ENCODE peak calls at places on chromosomes 4 and X, in eight cellular contexts. W is kidney epithelial cell, U is ovary, B is right lobe of liver, H is GM23338, J is left ventricle myocardium inferior, P is choroid plexus epithelial cell, Z is HFF-Myc. S is an unnamed sample.
A peak's percentile ranks its signal among the peaks of the same experiment; 100 is the strongest.

GRCh38 chrX:20513185-20513584 is 246.5 kb upstream of the RPS6KA3 start:
- DNase-seq in B (no peak), U (no peak), J (no peak), W (no peak), H (no peak), P (no peak), Z (no peak), S (no peak)

GRCh38 chrX:124931241-124931640 is 388.4 kb upstream of the TEX13C start:
- DNase-seq in B (no peak), Z (no peak), H (peak; percentile 1), U (no peak), J (no peak), W (no peak), P (no peak), S (no peak)

GRCh38 chr4:26060286-26060685 is 146.3 kb downstream of the SMIM20 start:
- DNase-seq in P (no peak), U (no peak), Z (no peak), B (no peak), H (no peak), J (no peak), W (no peak), S (no peak)

GRCh38 chrX:121858867-121859647 is 811.6 kb downstream of the GLUD2 start:
- DNase-seq in B (no peak), H (no peak), P (no peak), W (no peak), U (no peak), J (no peak), Z (no peak), S (no peak)

GRCh38 chr4:41160856-41161255 is 53.5 kb downstream of the APBB2 start:
- DNase-seq in H (no peak), W (no peak), U (no peak), B (no peak), J (no peak), P (no peak), Z (no peak), S (no peak)

GRCh38 chr4:142088906-142089305 is 452.5 kb downstream of the IL15 start:
- DNase-seq in P (peak; percentile 29), W (no peak), Z (no peak), H (no peak), J (no peak), B (no peak), U (no peak), S (no peak)

GRCh38 chrX:34300871-34301270 is 168.8 kb upstream of the FAM47A start:
- DNase-seq in Z (peak; percentile 0), P (peak; percentile 72), U (no peak), B (no peak), J (no peak), H (peak; percentile 61), W (peak; percentile 37), S (no peak)

GRCh38 chr4:134865675-134866074 is 664.1 kb upstream of the PABPC4L start:
- DNase-seq in U (no peak), J (no peak), P (no peak), H (peak; percentile 8), W (no peak), B (no peak), Z (no peak), S (no peak)

GRCh38 chrX:153477901-153478300 is 7.5 kb upstream of the HAUS7 start:
- DNase-seq in W (no peak), U (no peak), J (no peak), B (no peak), P (no peak), Z (no peak), H (no peak), S (no peak)

GRCh38 chr4:173001571-173001970 is 167.0 kb upstream of the GALNT7 start:
- DNase-seq in B (no peak), P (peak; percentile 74), U (no peak), J (no peak), H (no peak), W (no peak), Z (no peak), S (no peak)

GRCh38 chrX:150324919-150325318 is 38.2 kb upstream of the MAMLD1 start:
- DNase-seq in H (no peak), U (no peak), J (no peak), P (peak; percentile 24), W (no peak), Z (no peak), B (no peak), S (no peak)

GRCh38 chr4:80226091-80226490 is 28.8 kb downstream of the PRDM8 start:
- DNase-seq in P (no peak), W (no peak), H (no peak), Z (no peak), B (no peak), J (no peak), U (no peak), S (no peak)

GRCh38 chr4:141020801-141021261 is 112.4 kb downstream of the RNF150 start:
- DNase-seq in U (no peak), H (no peak), Z (no peak), J (no peak), W (no peak), B (no peak), P (peak; percentile 76), S (no peak)

GRCh38 chr4:106080376-106080775 is 185.1 kb downstream of the NPNT start:
- DNase-seq in H (no peak), Z (no peak), P (peak; percentile 19), W (no peak), J (no peak), B (no peak), U (no peak), S (no peak)

GRCh38 chrX:140822861-140823260 is 113.3 kb downstream of the LINC00632 start:
- DNase-seq in B (no peak), H (no peak), P (no peak), J (no peak), W (no peak), Z (no peak), U (no peak), S (no peak)

GRCh38 chr4:167274346-167274745 is 40.1 kb upstream of the SPOCK3 start:
- DNase-seq in U (no peak), Z (no peak), B (no peak), W (no peak), P (peak; percentile 0), J (no peak), H (no peak), S (no peak)

GRCh38 chr4:156298230-156298629 is 344.6 kb upstream of the CTSO start:
- DNase-seq in H (peak; percentile 20), Z (peak; percentile 70), P (peak; percentile 92), W (peak; percentile 76), J (no peak), B (no peak), U (no peak), S (no peak)

DNA sequence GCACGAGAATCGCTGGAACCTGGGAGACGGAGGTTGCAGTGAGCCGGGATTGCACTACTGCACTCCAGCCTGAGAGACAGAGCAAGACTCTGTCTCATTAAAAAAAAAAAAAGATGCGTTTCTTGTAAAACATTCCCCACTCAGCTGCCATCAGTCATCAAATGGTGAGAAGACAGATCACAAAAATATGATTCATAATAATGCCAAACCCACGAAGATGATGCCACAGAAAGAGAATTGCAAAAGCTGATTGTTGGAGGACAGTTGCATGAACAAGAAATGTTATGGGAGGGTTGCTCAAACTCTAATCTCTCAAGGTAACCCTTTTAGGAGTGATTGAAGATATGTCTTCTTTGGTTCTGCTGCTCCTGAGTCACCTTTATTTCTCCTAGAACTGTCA is 21.4 kb upstream of the SMIM14 start:
- DNase-seq in Z (no peak), J (no peak), H (no peak), U (no peak), W (no peak), B (no peak), P (no peak), S (no peak)
- TF ChIP-seq CTCF in Z (no peak), J (no peak), H (no peak), U (no peak), W (no peak), B (no peak), P (no peak), S (no peak)

DNA sequence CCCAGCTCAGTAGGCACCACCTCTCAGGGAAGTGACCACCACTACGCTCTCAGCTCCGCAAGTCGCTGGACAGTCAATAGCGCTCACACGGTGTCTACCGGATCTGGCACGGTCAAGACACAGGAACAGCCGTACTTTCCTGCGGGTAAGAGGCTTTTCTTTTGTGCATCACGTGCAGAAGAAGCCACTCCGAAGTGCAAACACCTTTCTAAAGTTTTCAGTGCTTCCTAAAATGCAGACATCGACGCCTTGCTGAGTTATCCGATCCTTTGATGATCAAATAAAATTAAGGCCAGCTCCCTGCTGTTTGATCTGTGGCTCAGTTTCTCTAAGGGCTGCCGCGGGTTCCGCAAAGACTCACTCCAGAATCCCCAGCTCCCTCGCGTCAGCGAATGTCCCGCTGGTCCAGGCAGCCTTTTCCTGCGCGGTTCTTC is 71.8 kb downstream of the FBXO8 start:
- DNase-seq in P (no peak), W (no peak), H (no peak), Z (no peak), J (no peak), B (no peak), U (no peak), S (no peak)
- H3K4me3 ChIP-seq in P (no peak overlapping the region), W (no peak overlapping the region), H (peak overlapping the region; percentile 27), Z (no peak overlapping the region), J (peak overlapping the region; percentile 2), B (no peak overlapping the region), U (no peak overlapping the region), S (no peak overlapping the region)

DNA sequence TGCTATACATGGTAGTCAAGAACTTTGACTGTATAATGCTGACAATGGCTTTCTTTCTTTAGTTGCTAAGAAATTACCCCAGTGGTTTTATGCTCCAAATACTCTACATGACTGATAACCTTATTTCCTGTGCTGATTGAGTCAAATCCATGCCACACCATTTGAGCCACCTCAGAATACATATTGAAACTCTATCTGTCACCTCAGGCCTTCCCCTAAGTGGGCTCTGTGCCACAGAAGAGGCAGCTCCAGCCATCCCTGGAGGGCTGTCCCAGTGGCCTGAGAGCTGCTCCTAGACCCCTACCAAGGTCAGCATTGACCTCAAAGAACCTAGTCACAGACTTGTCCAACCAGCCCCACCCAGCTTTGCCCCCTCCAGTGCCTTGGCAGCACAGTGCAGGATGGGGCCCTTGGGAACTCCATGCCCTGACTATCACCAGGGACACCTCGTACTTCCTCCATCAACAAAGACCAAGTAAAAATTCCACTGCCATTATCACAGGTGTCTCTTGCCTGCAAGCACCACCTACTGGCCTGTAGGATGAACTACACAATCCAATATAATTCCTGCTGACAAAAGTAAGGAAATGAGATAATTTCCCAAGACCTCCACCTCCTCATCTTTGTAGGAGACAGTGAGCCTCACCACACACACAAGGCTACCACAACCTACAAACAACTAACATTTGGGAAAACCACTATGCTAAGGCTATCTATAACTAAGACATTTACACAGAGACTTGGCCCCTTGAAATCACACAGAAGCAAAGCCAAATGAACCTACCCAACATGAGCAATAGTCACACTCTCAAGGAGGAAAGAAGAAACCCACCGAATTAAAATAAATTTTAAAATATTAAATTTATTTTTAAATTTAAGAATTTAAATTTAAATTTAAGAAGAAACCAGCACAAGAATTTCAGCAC is 239.9 kb downstream of the NKX6-1 start:
- DNase-seq in B (no peak), Z (no peak), P (peak; percentile 53), J (no peak), U (no peak), H (peak; percentile 80), W (no peak), S (no peak)
- TF ChIP-seq CTCF in B (peak; percentile 56), Z (peak; percentile 64), P (peak; percentile 81), J (peak; percentile 43), U (no peak), H (peak; percentile 89), W (peak; percentile 66), S (no peak)

GRCh38 chrX:33128048-33128805 is 83.1 kb downstream of the DMD start:
- DNase-seq in P (no peak), W (no peak), H (no peak), J (no peak), Z (no peak), B (no peak), U (no peak), S (no peak)

GRCh38 chrX:33126469-33126868 is 84.9 kb downstream of the DMD start:
- DNase-seq in U (no peak), H (no peak), P (no peak), J (no peak), Z (no peak), B (no peak), W (no peak), S (no peak)
- H3K4me3 ChIP-seq in U (no peak overlapping the region), H (no peak overlapping the region), P (no peak overlapping the region), J (no peak overlapping the region), Z (no peak overlapping the region), B (no peak overlapping the region), W (no peak overlapping the region), S (no peak overlapping the region)